ENCODE peak calls at places on chromosomes 7 and 10, in four cellular contexts. One of them, this sample, is unnamed. For H3K9me3, the result is how much of the 10 kb centered on the place peaks cover.

GRCh38 chr10:112985701-112986510 is 35.9 kb downstream of the TCF7L2 start:
- DNase-seq in adrenal gland: no peak
- DNase-seq in cardiac muscle cell: peak
- DNase-seq in PC-9: no peak
- DNase-seq in this sample: no peak

GRCh38 chr10:71448146-71448545 is 51.4 kb downstream of the CDH23 start:
- DNase-seq in adrenal gland: no peak
- DNase-seq in cardiac muscle cell: no peak
- DNase-seq in PC-9: no peak
- DNase-seq in this sample: no peak

GRCh38 chr7:108146070-108146842 is 16.1 kb upstream of the LAMB4 start:
- DNase-seq in adrenal gland: peak
- DNase-seq in cardiac muscle cell: peak
- DNase-seq in PC-9: peak
- DNase-seq in this sample: peak

GRCh38 chr10:11875499-11876281 is 52.5 kb downstream of the PROSER2 start:
- DNase-seq in adrenal gland: peak
- DNase-seq in cardiac muscle cell: peak
- DNase-seq in PC-9: peak
- DNase-seq in this sample: peak

GRCh38 chr7:74288034-74288881 is 949 bp upstream of the CLIP2 start:
- DNase-seq in adrenal gland: no peak
- DNase-seq in cardiac muscle cell: peak
- DNase-seq in PC-9: peak
- DNase-seq in this sample: no peak

GRCh38 chr10:78524941-78525340 is 491.3 kb downstream of the RPS24 start:
- DNase-seq in adrenal gland: no peak
- DNase-seq in cardiac muscle cell: no peak
- DNase-seq in PC-9: no peak
- DNase-seq in this sample: no peak

GRCh38 chr7:42035205-42035604 is 201.8 kb downstream of the GLI3 start:
- DNase-seq in adrenal gland: no peak
- DNase-seq in cardiac muscle cell: peak
- DNase-seq in PC-9: no peak
- DNase-seq in this sample: no peak

GRCh38 chr10:78889536-78890063 is 179.2 kb upstream of the ZMIZ1 start:
- DNase-seq in adrenal gland: no peak
- DNase-seq in cardiac muscle cell: no peak
- DNase-seq in PC-9: no peak
- DNase-seq in this sample: no peak

GRCh38 chr7:158534598-158534997 is 53.0 kb downstream of the PTPRN2 start:
- DNase-seq in adrenal gland: no peak
- DNase-seq in cardiac muscle cell: no peak
- DNase-seq in PC-9: no peak
- DNase-seq in this sample: no peak

GRCh38 chr7:158532093-158532627 is 55.5 kb downstream of the PTPRN2 start:
- DNase-seq in adrenal gland: no peak
- DNase-seq in cardiac muscle cell: no peak
- DNase-seq in PC-9: no peak
- DNase-seq in this sample: no peak

GRCh38 chr7:158536871-158537865 is 50.5 kb downstream of the PTPRN2 start:
- DNase-seq in adrenal gland: no peak
- DNase-seq in cardiac muscle cell: no peak
- DNase-seq in PC-9: no peak
- DNase-seq in this sample: no peak

GRCh38 chr7:158533386-158534133 is 54.1 kb downstream of the PTPRN2 start:
- DNase-seq in adrenal gland: no peak
- DNase-seq in cardiac muscle cell: no peak
- DNase-seq in PC-9: no peak
- DNase-seq in this sample: no peak

DNA sequence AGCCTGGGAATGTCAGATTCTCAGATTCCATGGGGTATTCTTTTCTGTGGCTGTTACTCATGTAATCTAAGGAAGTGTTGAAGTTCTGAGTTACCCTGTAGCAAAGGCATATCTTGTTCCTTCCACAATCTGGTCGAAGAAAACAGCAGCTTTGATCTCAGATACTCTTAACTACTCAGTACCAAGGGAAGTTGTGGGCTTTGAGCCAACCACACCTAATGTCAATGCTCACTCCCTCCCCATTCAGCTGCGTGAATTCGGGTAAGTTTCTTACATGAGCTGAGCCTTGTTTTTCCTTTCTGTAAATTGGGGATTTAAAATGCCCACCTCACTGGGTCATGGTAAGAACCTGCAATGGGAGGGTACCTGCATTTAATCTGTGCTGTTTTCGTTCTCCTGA is 52.5 kb downstream of the PTPRN2 start:
- DNase-seq in adrenal gland: no peak
- DNase-seq in cardiac muscle cell: no peak
- DNase-seq in PC-9: no peak
- DNase-seq in this sample: no peak
- H3K9me3 ChIP-seq in adrenal gland: under half
- H3K9me3 ChIP-seq in cardiac muscle cell: under half
- H3K9me3 ChIP-seq in PC-9: under half
- H3K9me3 ChIP-seq in this sample: under half

DNA sequence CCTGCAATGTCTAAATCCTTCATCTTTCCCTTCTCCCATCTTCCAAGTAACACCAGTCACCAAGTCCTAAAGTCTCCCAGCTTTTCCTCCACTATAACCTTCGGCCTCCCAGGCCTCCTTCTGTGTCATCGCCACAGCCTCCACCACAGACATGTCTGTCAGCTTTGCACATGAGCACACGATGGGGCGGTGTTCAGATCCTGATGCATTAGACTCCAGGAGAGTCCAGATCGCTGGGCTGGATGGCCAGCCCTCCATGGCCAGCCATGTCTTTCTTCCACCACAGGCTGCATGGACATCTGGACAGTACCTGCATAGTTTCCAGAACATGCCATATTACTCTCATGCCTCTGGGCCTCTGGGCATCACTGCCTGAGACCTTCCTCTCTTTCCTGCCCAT is 974.2 kb upstream of the ZNF722 start:
- DNase-seq in adrenal gland: no peak
- DNase-seq in cardiac muscle cell: no peak
- DNase-seq in PC-9: no peak
- DNase-seq in this sample: no peak
- H3K9me3 ChIP-seq in adrenal gland: under half
- H3K9me3 ChIP-seq in cardiac muscle cell: under half
- H3K9me3 ChIP-seq in PC-9: under half
- H3K9me3 ChIP-seq in this sample: under half

GRCh38 chr7:153443031-153443430 is 609.2 kb upstream of the DPP6 start:
- DNase-seq in adrenal gland: no peak
- DNase-seq in cardiac muscle cell: no peak
- DNase-seq in PC-9: no peak
- DNase-seq in this sample: no peak
- H3K9me3 ChIP-seq in adrenal gland: under half
- H3K9me3 ChIP-seq in cardiac muscle cell: under half
- H3K9me3 ChIP-seq in PC-9: under half
- H3K9me3 ChIP-seq in this sample: under half

DNA sequence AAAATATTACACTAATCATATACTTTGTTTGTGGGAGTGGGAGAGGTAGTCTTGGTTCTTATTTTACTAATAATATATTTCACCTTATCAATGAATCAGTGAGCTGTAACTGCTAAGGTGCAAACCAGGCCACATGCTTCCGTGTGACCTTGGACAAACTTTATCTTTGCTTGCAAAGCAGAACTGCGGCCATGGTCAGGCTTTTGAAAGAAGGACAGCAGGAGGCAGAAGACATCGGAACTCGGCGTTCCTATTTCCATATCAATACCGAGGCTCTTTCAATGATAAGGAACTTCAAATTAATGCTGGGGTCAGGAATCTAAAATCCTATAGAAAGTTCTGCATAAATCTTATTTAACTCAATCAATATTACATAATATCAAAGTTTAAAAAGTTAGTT is 491.9 kb upstream of the PFKP start:
- DNase-seq in adrenal gland: no peak
- DNase-seq in cardiac muscle cell: no peak
- DNase-seq in PC-9: no peak
- DNase-seq in this sample: no peak
- H3K9me3 ChIP-seq in adrenal gland: under half
- H3K9me3 ChIP-seq in cardiac muscle cell: under half
- H3K9me3 ChIP-seq in PC-9: under half
- H3K9me3 ChIP-seq in this sample: under half

DNA sequence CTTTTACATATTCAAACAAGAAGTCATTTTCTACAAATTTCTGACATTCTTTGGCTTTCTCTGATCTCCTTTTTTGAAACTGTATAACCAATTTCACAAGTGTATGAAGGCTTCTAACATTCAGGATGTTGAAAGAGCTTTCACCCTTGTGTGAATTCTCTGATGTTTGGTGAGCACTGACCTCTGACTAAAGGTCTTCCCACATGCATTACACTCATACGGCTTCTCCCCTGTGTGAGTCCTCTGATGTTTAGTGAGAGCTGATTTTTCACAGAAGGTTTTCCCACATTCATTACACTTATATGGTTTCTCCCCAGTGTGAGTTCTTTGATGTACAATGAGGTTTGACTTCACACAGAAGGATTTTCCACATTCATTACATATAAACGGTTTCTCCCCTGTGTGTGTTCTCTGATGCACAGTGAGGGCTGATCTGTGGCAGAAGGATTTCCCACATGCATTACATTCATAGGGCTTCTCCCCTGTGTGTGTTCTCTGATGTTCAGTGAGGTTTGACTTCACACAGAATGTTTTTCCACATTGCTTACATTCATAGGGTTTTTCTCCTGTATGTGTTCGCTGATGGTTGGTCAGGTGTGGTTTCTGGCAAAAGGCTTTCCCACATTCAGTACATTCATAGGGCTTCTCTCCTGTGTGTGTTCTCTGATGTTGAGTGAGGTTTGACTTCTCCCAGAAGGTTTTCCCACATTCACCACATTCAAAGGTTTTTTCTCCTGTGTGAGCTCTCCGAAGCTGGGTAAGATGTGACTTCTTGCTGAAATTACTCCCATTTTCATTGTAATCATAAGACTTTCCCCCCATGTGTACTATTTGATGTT is 25.7 kb downstream of the ZNF248 start:
- DNase-seq in adrenal gland: no peak
- DNase-seq in cardiac muscle cell: no peak
- DNase-seq in PC-9: no peak
- DNase-seq in this sample: no peak
- H3K9me3 ChIP-seq in adrenal gland: under half
- H3K9me3 ChIP-seq in cardiac muscle cell: under half
- H3K9me3 ChIP-seq in PC-9: under half
- H3K9me3 ChIP-seq in this sample: under half

DNA sequence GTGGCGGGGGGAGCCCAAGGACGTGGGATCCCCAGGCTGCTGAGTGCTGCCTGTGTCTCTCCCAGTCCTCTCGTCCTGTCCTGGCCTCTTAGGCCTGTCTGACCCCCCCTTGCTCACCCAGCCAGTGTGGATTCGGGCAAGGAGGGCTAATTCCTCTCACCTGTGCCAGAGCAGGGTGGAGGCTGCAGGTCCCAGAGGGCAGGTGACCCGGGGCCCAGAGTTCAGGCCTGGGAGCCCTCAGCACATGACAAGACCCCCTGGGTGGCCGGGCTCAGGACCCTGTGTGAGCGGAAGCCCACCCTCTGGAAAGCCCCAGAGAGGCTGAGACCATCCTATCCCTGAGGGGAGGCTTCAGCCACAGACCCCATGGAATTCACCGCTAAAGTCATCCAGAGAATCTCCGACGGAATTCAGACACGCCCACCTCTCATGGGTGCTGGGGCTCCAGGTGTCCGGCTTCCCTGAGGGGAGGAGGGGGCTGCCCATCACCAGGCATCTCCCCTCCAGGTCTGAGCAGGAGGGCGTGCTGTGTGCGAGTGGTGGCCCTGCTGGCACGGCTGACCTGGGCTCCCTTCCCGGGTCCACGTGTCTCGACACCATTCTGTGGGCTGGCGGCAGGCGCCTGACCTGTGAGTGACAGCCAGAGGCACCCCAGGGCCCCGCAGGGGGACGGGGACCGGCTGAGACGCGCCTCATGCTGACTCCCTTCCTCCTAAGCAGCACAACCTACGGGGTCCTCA is 5.0 kb downstream of the KNDC1 start:
- DNase-seq in adrenal gland: no peak
- DNase-seq in cardiac muscle cell: no peak
- DNase-seq in PC-9: no peak
- DNase-seq in this sample: no peak
- H3K9me3 ChIP-seq in adrenal gland: under half
- H3K9me3 ChIP-seq in cardiac muscle cell: under half
- H3K9me3 ChIP-seq in PC-9: under half
- H3K9me3 ChIP-seq in this sample: under half

GRCh38 chr7:43691611-43692010 is 37.7 kb downstream of the COA1 start:
- DNase-seq in adrenal gland: no peak
- DNase-seq in cardiac muscle cell: no peak
- DNase-seq in PC-9: no peak
- DNase-seq in this sample: no peak
- H3K9me3 ChIP-seq in adrenal gland: under half
- H3K9me3 ChIP-seq in cardiac muscle cell: under half
- H3K9me3 ChIP-seq in PC-9: under half
- H3K9me3 ChIP-seq in this sample: under half

DNA sequence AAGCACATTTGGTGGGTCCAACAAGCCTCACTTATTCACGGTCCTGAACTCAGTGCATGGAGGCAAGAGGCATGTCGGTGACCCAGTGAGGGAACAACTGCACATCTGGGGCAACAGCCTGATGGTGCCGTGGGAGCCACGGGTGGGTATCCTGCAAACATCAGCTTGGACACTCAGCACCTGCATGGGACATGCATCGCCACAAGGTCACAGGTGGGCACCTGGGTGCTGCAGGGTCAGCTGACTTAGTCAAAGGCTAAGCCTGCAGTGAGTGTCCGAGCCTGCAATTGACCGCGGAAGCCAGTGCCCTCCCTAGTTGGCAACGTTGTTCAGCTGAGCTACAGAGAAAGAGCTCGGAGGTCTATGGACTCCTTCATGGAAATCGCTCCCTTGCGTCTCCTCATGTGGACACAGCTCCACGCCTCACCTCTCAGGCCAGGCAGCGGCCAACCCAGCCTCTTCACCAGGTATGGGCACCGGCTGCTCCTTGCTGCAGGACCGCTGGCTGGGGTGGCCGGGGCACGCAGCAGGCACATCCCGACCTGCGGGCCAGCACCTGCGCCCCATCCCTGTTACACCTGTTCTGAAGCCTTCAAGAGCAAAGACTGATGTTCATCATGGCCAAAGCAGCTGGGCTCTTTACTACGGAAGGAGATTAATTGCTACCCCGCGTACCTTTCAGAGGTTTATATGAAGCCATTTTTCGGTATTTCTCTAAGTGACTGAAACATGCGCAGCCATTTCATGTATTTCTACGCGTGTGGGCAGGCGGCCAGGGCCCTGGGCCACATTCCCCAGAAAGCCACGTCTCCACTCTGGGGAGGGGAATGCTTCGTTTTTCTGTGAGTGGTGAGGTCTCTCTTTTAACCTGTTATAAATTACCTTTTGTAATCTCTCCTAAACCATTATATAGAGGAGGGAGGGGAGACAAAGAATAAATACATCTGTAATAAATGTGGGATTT is 380.7 kb downstream of the DNAJB6 start:
- DNase-seq in adrenal gland: no peak
- DNase-seq in cardiac muscle cell: no peak
- DNase-seq in PC-9: no peak
- DNase-seq in this sample: no peak
- H3K9me3 ChIP-seq in adrenal gland: under half
- H3K9me3 ChIP-seq in cardiac muscle cell: under half
- H3K9me3 ChIP-seq in PC-9: under half
- H3K9me3 ChIP-seq in this sample: under half